ENCODE peak calls at places on chromosomes 2 and 18, in nine cellular contexts. One of them, this sample, is unnamed.

GRCh38 chr2:18546586-18546985 is 13.9 kb downstream of the RDH14 start:
- DNase-seq in adrenal gland: no peak
- DNase-seq in epithelial cell of proximal tubule: no peak
- DNase-seq in AG04449: no peak
- DNase-seq in fibroblast of villous mesenchyme: peak
- DNase-seq in AG10803: no peak
- DNase-seq in left ventricle myocardium inferior: no peak
- DNase-seq in GM06990: no peak
- DNase-seq in lung: no peak
- DNase-seq in this sample: no peak

GRCh38 chr2:145597809-145598208 is 1077.9 kb upstream of the ZEB2 start:
- DNase-seq in fibroblast of villous mesenchyme: peak
- DNase-seq in left ventricle myocardium inferior: no peak
- DNase-seq in lung: no peak
- DNase-seq in epithelial cell of proximal tubule: peak
- DNase-seq in AG04449: no peak
- DNase-seq in adrenal gland: no peak
- DNase-seq in GM06990: no peak
- DNase-seq in AG10803: peak
- DNase-seq in this sample: peak

GRCh38 chr2:21043744-21044532 is at the start of gene APOB:
- DNase-seq in GM06990: no peak
- DNase-seq in AG04449: no peak
- DNase-seq in epithelial cell of proximal tubule: no peak
- DNase-seq in AG10803: no peak
- DNase-seq in fibroblast of villous mesenchyme: no peak
- DNase-seq in adrenal gland: no peak
- DNase-seq in lung: no peak
- DNase-seq in left ventricle myocardium inferior: peak
- DNase-seq in this sample: no peak

GRCh38 chr2:204529795-204530463 is 15.3 kb upstream of the PARD3B start:
- DNase-seq in left ventricle myocardium inferior: no peak
- DNase-seq in AG10803: no peak
- DNase-seq in fibroblast of villous mesenchyme: no peak
- DNase-seq in AG04449: no peak
- DNase-seq in lung: no peak
- DNase-seq in epithelial cell of proximal tubule: no peak
- DNase-seq in adrenal gland: no peak
- DNase-seq in GM06990: no peak
- DNase-seq in this sample: no peak

GRCh38 chr2:47174731-47175361 is 19.7 kb upstream of the STPG4 start:
- DNase-seq in AG04449: no peak
- DNase-seq in fibroblast of villous mesenchyme: peak
- DNase-seq in AG10803: peak
- DNase-seq in lung: peak
- DNase-seq in left ventricle myocardium inferior: no peak
- DNase-seq in adrenal gland: peak
- DNase-seq in epithelial cell of proximal tubule: no peak
- DNase-seq in GM06990: no peak
- DNase-seq in this sample: peak

GRCh38 chr2:177908182-177908581 is 164.4 kb downstream of the PDE11A start:
- DNase-seq in left ventricle myocardium inferior: no peak
- DNase-seq in lung: no peak
- DNase-seq in AG04449: no peak
- DNase-seq in GM06990: no peak
- DNase-seq in AG10803: no peak
- DNase-seq in epithelial cell of proximal tubule: no peak
- DNase-seq in fibroblast of villous mesenchyme: no peak
- DNase-seq in adrenal gland: no peak
- DNase-seq in this sample: no peak

GRCh38 chr2:201191132-201191875 is 8.4 kb downstream of the CASP10 start:
- DNase-seq in AG10803: no peak
- DNase-seq in left ventricle myocardium inferior: no peak
- DNase-seq in fibroblast of villous mesenchyme: peak
- DNase-seq in adrenal gland: no peak
- DNase-seq in lung: no peak
- DNase-seq in epithelial cell of proximal tubule: no peak
- DNase-seq in AG04449: no peak
- DNase-seq in GM06990: no peak
- DNase-seq in this sample: peak

GRCh38 chr2:241223211-241224067 is 35.0 kb downstream of the ANO7 start:
- DNase-seq in epithelial cell of proximal tubule: no peak
- DNase-seq in AG04449: no peak
- DNase-seq in AG10803: no peak
- DNase-seq in adrenal gland: no peak
- DNase-seq in GM06990: no peak
- DNase-seq in fibroblast of villous mesenchyme: peak
- DNase-seq in left ventricle myocardium inferior: peak
- DNase-seq in lung: no peak
- DNase-seq in this sample: no peak

GRCh38 chr2:64487256-64488049 is 33.5 kb downstream of the LGALSL start:
- DNase-seq in fibroblast of villous mesenchyme: peak
- DNase-seq in lung: no peak
- DNase-seq in left ventricle myocardium inferior: no peak
- DNase-seq in adrenal gland: no peak
- DNase-seq in epithelial cell of proximal tubule: no peak
- DNase-seq in GM06990: no peak
- DNase-seq in AG10803: no peak
- DNase-seq in AG04449: no peak
- DNase-seq in this sample: no peak

GRCh38 chr2:55051026-55051866 is 995 bp upstream of the RTN4 start:
- DNase-seq in AG04449: peak
- DNase-seq in GM06990: no peak
- DNase-seq in lung: peak
- DNase-seq in left ventricle myocardium inferior: peak
- DNase-seq in epithelial cell of proximal tubule: peak
- DNase-seq in adrenal gland: peak
- DNase-seq in AG10803: peak
- DNase-seq in fibroblast of villous mesenchyme: peak
- DNase-seq in this sample: peak

GRCh38 chr2:219024059-219024458 is 17.3 kb downstream of the CFAP65 start:
- DNase-seq in AG10803: no peak
- DNase-seq in GM06990: no peak
- DNase-seq in left ventricle myocardium inferior: no peak
- DNase-seq in adrenal gland: no peak
- DNase-seq in AG04449: no peak
- DNase-seq in lung: no peak
- DNase-seq in epithelial cell of proximal tubule: no peak
- DNase-seq in fibroblast of villous mesenchyme: no peak
- DNase-seq in this sample: no peak

GRCh38 chr2:42931818-42932195 is 139.4 kb upstream of the HAAO start:
- DNase-seq in left ventricle myocardium inferior: no peak
- DNase-seq in fibroblast of villous mesenchyme: no peak
- DNase-seq in epithelial cell of proximal tubule: no peak
- DNase-seq in AG04449: no peak
- DNase-seq in lung: no peak
- DNase-seq in adrenal gland: no peak
- DNase-seq in GM06990: no peak
- DNase-seq in AG10803: no peak
- DNase-seq in this sample: no peak

GRCh38 chr18:3493501-3494244 is 43.7 kb downstream of the TGIF1 start:
- DNase-seq in GM06990: no peak
- DNase-seq in AG04449: no peak
- DNase-seq in lung: no peak
- DNase-seq in adrenal gland: no peak
- DNase-seq in left ventricle myocardium inferior: no peak
- DNase-seq in epithelial cell of proximal tubule: no peak
- DNase-seq in AG10803: no peak
- DNase-seq in fibroblast of villous mesenchyme: no peak
- DNase-seq in this sample: no peak

GRCh38 chr2:234861841-234862735 is 89.7 kb upstream of the SH3BP4 start:
- DNase-seq in fibroblast of villous mesenchyme: peak
- DNase-seq in AG04449: no peak
- DNase-seq in AG10803: peak
- DNase-seq in adrenal gland: peak
- DNase-seq in GM06990: no peak
- DNase-seq in left ventricle myocardium inferior: peak
- DNase-seq in lung: no peak
- DNase-seq in epithelial cell of proximal tubule: no peak
- DNase-seq in this sample: no peak

GRCh38 chr2:174172802-174173355 is 75.5 kb downstream of the OLA1 start:
- DNase-seq in AG04449: no peak
- DNase-seq in epithelial cell of proximal tubule: no peak
- DNase-seq in left ventricle myocardium inferior: no peak
- DNase-seq in GM06990: no peak
- DNase-seq in adrenal gland: no peak
- DNase-seq in AG10803: no peak
- DNase-seq in lung: no peak
- DNase-seq in fibroblast of villous mesenchyme: no peak
- DNase-seq in this sample: no peak

GRCh38 chr18:75504469-75504868 is 77.0 kb upstream of the SMIM21 start:
- DNase-seq in adrenal gland: no peak
- DNase-seq in fibroblast of villous mesenchyme: no peak
- DNase-seq in left ventricle myocardium inferior: no peak
- DNase-seq in lung: peak
- DNase-seq in epithelial cell of proximal tubule: no peak
- DNase-seq in GM06990: no peak
- DNase-seq in AG04449: no peak
- DNase-seq in AG10803: no peak
- DNase-seq in this sample: no peak

GRCh38 chr2:234911271-234911670 is 40.5 kb upstream of the SH3BP4 start:
- DNase-seq in AG10803: peak
- DNase-seq in adrenal gland: peak
- DNase-seq in epithelial cell of proximal tubule: no peak
- DNase-seq in left ventricle myocardium inferior: no peak
- DNase-seq in GM06990: no peak
- DNase-seq in fibroblast of villous mesenchyme: peak
- DNase-seq in lung: no peak
- DNase-seq in AG04449: no peak
- DNase-seq in this sample: peak

GRCh38 chr18:64991102-64991501 is 759.7 kb upstream of the CDH7 start:
- DNase-seq in AG04449: no peak
- DNase-seq in fibroblast of villous mesenchyme: no peak
- DNase-seq in lung: no peak
- DNase-seq in left ventricle myocardium inferior: no peak
- DNase-seq in epithelial cell of proximal tubule: no peak
- DNase-seq in AG10803: no peak
- DNase-seq in adrenal gland: no peak
- DNase-seq in GM06990: no peak
- DNase-seq in this sample: no peak

GRCh38 chr18:64992654-64993053 is 758.2 kb upstream of the CDH7 start:
- DNase-seq in adrenal gland: peak
- DNase-seq in fibroblast of villous mesenchyme: no peak
- DNase-seq in GM06990: no peak
- DNase-seq in AG10803: no peak
- DNase-seq in epithelial cell of proximal tubule: no peak
- DNase-seq in lung: no peak
- DNase-seq in left ventricle myocardium inferior: no peak
- DNase-seq in AG04449: no peak
- DNase-seq in this sample: no peak

GRCh38 chr18:64994370-64994769 is 756.4 kb upstream of the CDH7 start:
- DNase-seq in AG04449: no peak
- DNase-seq in fibroblast of villous mesenchyme: no peak
- DNase-seq in left ventricle myocardium inferior: no peak
- DNase-seq in AG10803: no peak
- DNase-seq in adrenal gland: no peak
- DNase-seq in epithelial cell of proximal tubule: no peak
- DNase-seq in GM06990: no peak
- DNase-seq in lung: no peak
- DNase-seq in this sample: no peak

DNA sequence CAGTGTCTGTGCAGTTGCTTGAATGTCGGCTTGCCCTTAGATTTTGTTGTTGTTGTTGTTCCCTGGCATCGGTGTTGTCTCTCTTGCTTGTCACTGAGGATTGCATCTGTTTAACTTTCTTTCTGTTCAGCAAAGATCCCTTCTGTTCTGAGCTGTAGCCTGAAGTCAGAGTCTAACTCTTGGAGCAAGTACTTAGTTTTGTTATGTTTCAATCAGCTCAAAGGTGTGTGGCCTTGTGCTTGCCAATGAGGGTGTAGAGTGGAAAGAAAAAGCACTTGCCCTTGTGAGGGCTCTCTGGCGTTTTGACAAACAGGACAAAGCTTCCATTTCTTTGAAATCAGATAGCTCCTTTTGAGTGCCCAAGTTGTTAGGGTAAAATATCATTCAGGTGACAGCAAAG is 757.1 kb upstream of the CDH7 start:
- DNase-seq in AG10803: no peak
- DNase-seq in AG04449: no peak
- DNase-seq in adrenal gland: peak
- DNase-seq in GM06990: no peak
- DNase-seq in lung: no peak
- DNase-seq in fibroblast of villous mesenchyme: no peak
- DNase-seq in left ventricle myocardium inferior: no peak
- DNase-seq in epithelial cell of proximal tubule: no peak
- DNase-seq in this sample: no peak
- H3K4me3 ChIP-seq in AG10803: no peak
- H3K4me3 ChIP-seq in AG04449: no peak
- H3K4me3 ChIP-seq in adrenal gland: no peak
- H3K4me3 ChIP-seq in GM06990: no peak
- H3K4me3 ChIP-seq in lung: no peak
- H3K4me3 ChIP-seq in fibroblast of villous mesenchyme: no peak
- H3K4me3 ChIP-seq in left ventricle myocardium inferior: no peak
- H3K4me3 ChIP-seq in epithelial cell of proximal tubule: no peak
- H3K4me3 ChIP-seq in this sample: no peak

GRCh38 chr2:16281451-16282330 is 341.3 kb downstream of the MYCN start:
- DNase-seq in AG10803: no peak
- DNase-seq in GM06990: no peak
- DNase-seq in AG04449: no peak
- DNase-seq in fibroblast of villous mesenchyme: peak
- DNase-seq in left ventricle myocardium inferior: no peak
- DNase-seq in lung: no peak
- DNase-seq in adrenal gland: peak
- DNase-seq in epithelial cell of proximal tubule: peak
- DNase-seq in this sample: peak
- TF ChIP-seq CTCF in AG10803: no peak
- TF ChIP-seq CTCF in GM06990: peak
- TF ChIP-seq CTCF in AG04449: no peak
- TF ChIP-seq CTCF in fibroblast of villous mesenchyme: no peak
- TF ChIP-seq CTCF in left ventricle myocardium inferior: peak
- TF ChIP-seq CTCF in lung: peak
- TF ChIP-seq CTCF in adrenal gland: peak
- TF ChIP-seq CTCF in epithelial cell of proximal tubule: peak
- TF ChIP-seq CTCF in this sample: peak

GRCh38 chr2:112137516-112138142 is 556 bp upstream of the FBLN7 start:
- DNase-seq in adrenal gland: peak
- DNase-seq in AG04449: no peak
- DNase-seq in left ventricle myocardium inferior: no peak
- DNase-seq in epithelial cell of proximal tubule: no peak
- DNase-seq in GM06990: no peak
- DNase-seq in AG10803: peak
- DNase-seq in lung: no peak
- DNase-seq in fibroblast of villous mesenchyme: no peak
- DNase-seq in this sample: peak
- H3K4me3 ChIP-seq in adrenal gland: no peak
- H3K4me3 ChIP-seq in AG04449: peak
- H3K4me3 ChIP-seq in left ventricle myocardium inferior: peak
- H3K4me3 ChIP-seq in epithelial cell of proximal tubule: peak
- H3K4me3 ChIP-seq in GM06990: peak
- H3K4me3 ChIP-seq in AG10803: peak
- H3K4me3 ChIP-seq in lung: no peak
- H3K4me3 ChIP-seq in fibroblast of villous mesenchyme: peak
- H3K4me3 ChIP-seq in this sample: peak

DNA sequence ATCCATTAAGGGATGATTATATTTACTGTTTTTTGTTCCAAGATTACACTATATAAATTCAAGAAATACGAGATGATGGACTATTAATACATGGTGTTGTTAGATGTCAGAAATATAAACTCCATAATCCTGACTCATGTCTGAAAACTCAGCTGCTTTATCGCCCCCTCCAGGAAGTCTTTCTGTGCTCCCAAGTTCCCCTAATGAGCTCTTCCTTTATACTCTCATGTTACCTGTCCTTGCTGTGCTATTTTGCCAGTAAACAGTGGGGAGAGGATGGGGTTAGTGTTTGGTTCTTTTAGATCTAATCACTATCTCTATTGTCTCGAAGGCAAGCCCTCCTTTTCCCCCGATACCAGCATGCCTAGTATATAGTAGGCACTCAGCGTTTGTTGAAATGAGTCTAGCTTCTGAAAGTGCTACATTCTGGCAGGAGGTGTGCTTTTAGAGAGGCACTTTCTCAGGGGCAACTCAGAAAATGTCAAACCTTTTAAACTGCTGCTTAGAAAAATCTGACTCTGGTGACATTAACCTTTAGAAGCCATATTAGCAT is 21.4 kb upstream of the BARD1 start:
- DNase-seq in adrenal gland: no peak
- DNase-seq in AG10803: no peak
- DNase-seq in fibroblast of villous mesenchyme: peak
- DNase-seq in epithelial cell of proximal tubule: no peak
- DNase-seq in GM06990: no peak
- DNase-seq in AG04449: no peak
- DNase-seq in lung: no peak
- DNase-seq in left ventricle myocardium inferior: no peak
- DNase-seq in this sample: peak
- TF ChIP-seq CTCF in adrenal gland: peak
- TF ChIP-seq CTCF in AG10803: peak
- TF ChIP-seq CTCF in fibroblast of villous mesenchyme: peak
- TF ChIP-seq CTCF in epithelial cell of proximal tubule: peak
- TF ChIP-seq CTCF in GM06990: peak
- TF ChIP-seq CTCF in AG04449: peak
- TF ChIP-seq CTCF in lung: no peak
- TF ChIP-seq CTCF in left ventricle myocardium inferior: peak
- TF ChIP-seq CTCF in this sample: peak